ENCODE peak calls at places on chromosomes 4 and X, in ten cellular contexts. One of them, this sample, is unnamed.

GRCh38 chr4:14906805-14907204 is 95.5 kb upstream of the CPEB2 start:
- DNase-seq in epithelial cell of esophagus: no peak
- DNase-seq in transverse colon: no peak
- DNase-seq in B cell: no peak
- DNase-seq in nephron progenitor cell: no peak
- DNase-seq in AG09309: no peak
- DNase-seq in left ventricle myocardium inferior: no peak
- DNase-seq in AG04449: no peak
- DNase-seq in fibroblast of pulmonary artery: no peak
- DNase-seq in heart left ventricle: no peak
- DNase-seq in this sample: no peak

GRCh38 chr4:184103755-184104367 is 113.8 kb downstream of the ENPP6 start:
- DNase-seq in transverse colon: no peak
- DNase-seq in fibroblast of pulmonary artery: no peak
- DNase-seq in nephron progenitor cell: no peak
- DNase-seq in AG09309: no peak
- DNase-seq in heart left ventricle: no peak
- DNase-seq in AG04449: no peak
- DNase-seq in B cell: no peak
- DNase-seq in epithelial cell of esophagus: no peak
- DNase-seq in left ventricle myocardium inferior: no peak
- DNase-seq in this sample: no peak

GRCh38 chr4:93299116-93299515 is 529.4 kb upstream of the ATOH1 start:
- DNase-seq in B cell: no peak
- DNase-seq in fibroblast of pulmonary artery: no peak
- DNase-seq in left ventricle myocardium inferior: no peak
- DNase-seq in nephron progenitor cell: no peak
- DNase-seq in transverse colon: no peak
- DNase-seq in heart left ventricle: no peak
- DNase-seq in AG04449: no peak
- DNase-seq in AG09309: no peak
- DNase-seq in epithelial cell of esophagus: no peak
- DNase-seq in this sample: no peak

GRCh38 chrX:39725928-39726619 is 371.7 kb downstream of the BCOR start:
- DNase-seq in AG04449: no peak
- DNase-seq in epithelial cell of esophagus: peak
- DNase-seq in transverse colon: no peak
- DNase-seq in fibroblast of pulmonary artery: peak
- DNase-seq in AG09309: peak
- DNase-seq in nephron progenitor cell: no peak
- DNase-seq in left ventricle myocardium inferior: no peak
- DNase-seq in B cell: no peak
- DNase-seq in heart left ventricle: no peak
- DNase-seq in this sample: no peak

GRCh38 chr4:139214039-139214534 is 37.1 kb upstream of the ELF2 start:
- DNase-seq in AG04449: no peak
- DNase-seq in left ventricle myocardium inferior: peak
- DNase-seq in epithelial cell of esophagus: no peak
- DNase-seq in heart left ventricle: no peak
- DNase-seq in fibroblast of pulmonary artery: no peak
- DNase-seq in B cell: peak
- DNase-seq in transverse colon: peak
- DNase-seq in AG09309: no peak
- DNase-seq in nephron progenitor cell: peak
- DNase-seq in this sample: no peak

GRCh38 chrX:44400588-44400987 is 57.1 kb upstream of the EFHC2 start:
- DNase-seq in epithelial cell of esophagus: peak
- DNase-seq in left ventricle myocardium inferior: no peak
- DNase-seq in nephron progenitor cell: no peak
- DNase-seq in AG09309: peak
- DNase-seq in AG04449: peak
- DNase-seq in heart left ventricle: no peak
- DNase-seq in B cell: no peak
- DNase-seq in transverse colon: no peak
- DNase-seq in fibroblast of pulmonary artery: peak
- DNase-seq in this sample: no peak

GRCh38 chrX:53711446-53711845 is 24.9 kb upstream of the HUWE1 start:
- DNase-seq in heart left ventricle: no peak
- DNase-seq in transverse colon: no peak
- DNase-seq in left ventricle myocardium inferior: no peak
- DNase-seq in fibroblast of pulmonary artery: no peak
- DNase-seq in AG09309: no peak
- DNase-seq in B cell: no peak
- DNase-seq in AG04449: no peak
- DNase-seq in epithelial cell of esophagus: peak
- DNase-seq in nephron progenitor cell: no peak
- DNase-seq in this sample: no peak

GRCh38 chr4:33715996-33716395 is 2528.3 kb downstream of the ARAP2 start:
- DNase-seq in AG04449: peak
- DNase-seq in left ventricle myocardium inferior: no peak
- DNase-seq in nephron progenitor cell: no peak
- DNase-seq in heart left ventricle: no peak
- DNase-seq in transverse colon: no peak
- DNase-seq in B cell: no peak
- DNase-seq in fibroblast of pulmonary artery: peak
- DNase-seq in AG09309: peak
- DNase-seq in epithelial cell of esophagus: peak
- DNase-seq in this sample: no peak

GRCh38 chr4:114924311-114924710 is 189.1 kb downstream of the NDST4 start:
- DNase-seq in heart left ventricle: no peak
- DNase-seq in AG09309: no peak
- DNase-seq in transverse colon: no peak
- DNase-seq in nephron progenitor cell: no peak
- DNase-seq in AG04449: no peak
- DNase-seq in left ventricle myocardium inferior: no peak
- DNase-seq in epithelial cell of esophagus: no peak
- DNase-seq in fibroblast of pulmonary artery: no peak
- DNase-seq in B cell: no peak
- DNase-seq in this sample: no peak

GRCh38 chrX:40155617-40156471 is 58.1 kb upstream of the BCOR start:
- DNase-seq in epithelial cell of esophagus: no peak
- DNase-seq in left ventricle myocardium inferior: no peak
- DNase-seq in fibroblast of pulmonary artery: no peak
- DNase-seq in heart left ventricle: no peak
- DNase-seq in AG04449: no peak
- DNase-seq in nephron progenitor cell: peak
- DNase-seq in AG09309: no peak
- DNase-seq in B cell: peak
- DNase-seq in transverse colon: no peak
- DNase-seq in this sample: no peak

GRCh38 chrX:143669395-143669794 is 33.5 kb upstream of the SLITRK4 start:
- DNase-seq in B cell: no peak
- DNase-seq in heart left ventricle: no peak
- DNase-seq in epithelial cell of esophagus: peak
- DNase-seq in AG04449: no peak
- DNase-seq in fibroblast of pulmonary artery: peak
- DNase-seq in AG09309: no peak
- DNase-seq in transverse colon: no peak
- DNase-seq in nephron progenitor cell: no peak
- DNase-seq in left ventricle myocardium inferior: no peak
- DNase-seq in this sample: no peak

DNA sequence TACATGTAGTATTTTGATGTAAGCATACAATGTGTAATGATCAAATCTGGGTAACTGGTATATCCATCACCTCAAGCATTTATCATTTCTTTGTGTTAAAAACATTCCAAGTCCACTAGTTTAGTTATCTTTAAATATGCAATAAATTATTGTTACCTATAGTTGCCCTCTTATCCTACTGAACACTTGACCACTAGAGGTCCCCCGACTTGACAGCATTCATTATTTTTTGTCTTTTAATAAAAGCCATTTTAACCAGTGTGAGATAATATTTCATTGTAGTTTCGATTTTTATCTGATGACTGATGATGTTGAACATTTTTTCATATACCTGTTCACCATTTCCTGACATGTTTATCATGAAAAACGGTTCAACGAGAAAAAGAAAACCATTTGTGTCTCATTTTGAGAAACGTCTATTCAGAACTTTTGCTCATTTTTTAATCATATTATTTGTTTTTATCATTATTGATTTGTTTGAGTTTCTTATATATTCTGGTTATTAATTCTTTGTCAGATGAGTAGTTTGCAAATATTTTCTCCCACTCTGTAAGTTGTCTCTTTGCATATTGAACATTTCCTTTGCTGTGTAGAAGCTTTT is 199.0 kb upstream of the CXXC4 start:
- DNase-seq in AG04449: no peak
- DNase-seq in left ventricle myocardium inferior: no peak
- DNase-seq in nephron progenitor cell: no peak
- DNase-seq in B cell: no peak
- DNase-seq in fibroblast of pulmonary artery: peak
- DNase-seq in epithelial cell of esophagus: peak
- DNase-seq in heart left ventricle: no peak
- DNase-seq in transverse colon: no peak
- DNase-seq in AG09309: no peak
- DNase-seq in this sample: no peak
- TF ChIP-seq CTCF in AG04449: no peak
- TF ChIP-seq CTCF in left ventricle myocardium inferior: peak
- TF ChIP-seq CTCF in nephron progenitor cell: peak
- TF ChIP-seq CTCF in B cell: peak
- TF ChIP-seq CTCF in fibroblast of pulmonary artery: peak
- TF ChIP-seq CTCF in epithelial cell of esophagus: peak
- TF ChIP-seq CTCF in heart left ventricle: peak
- TF ChIP-seq CTCF in transverse colon: no peak
- TF ChIP-seq CTCF in AG09309: no peak
- TF ChIP-seq CTCF in this sample: no peak

GRCh38 chr4:112830753-112831386 is 193.9 kb downstream of the LARP7 start:
- DNase-seq in left ventricle myocardium inferior: no peak
- DNase-seq in fibroblast of pulmonary artery: no peak
- DNase-seq in epithelial cell of esophagus: no peak
- DNase-seq in AG04449: no peak
- DNase-seq in transverse colon: no peak
- DNase-seq in AG09309: no peak
- DNase-seq in nephron progenitor cell: no peak
- DNase-seq in heart left ventricle: no peak
- DNase-seq in B cell: no peak
- DNase-seq in this sample: no peak
- TF ChIP-seq CTCF in left ventricle myocardium inferior: no peak
- TF ChIP-seq CTCF in fibroblast of pulmonary artery: no peak
- TF ChIP-seq CTCF in epithelial cell of esophagus: no peak
- TF ChIP-seq CTCF in AG04449: no peak
- TF ChIP-seq CTCF in transverse colon: no peak
- TF ChIP-seq CTCF in AG09309: no peak
- TF ChIP-seq CTCF in nephron progenitor cell: no peak
- TF ChIP-seq CTCF in heart left ventricle: no peak
- TF ChIP-seq CTCF in B cell: no peak
- TF ChIP-seq CTCF in this sample: no peak

GRCh38 chrX:134025986-134026731 is 40.8 kb upstream of the GPC3 start:
- DNase-seq in left ventricle myocardium inferior: no peak
- DNase-seq in AG09309: no peak
- DNase-seq in transverse colon: no peak
- DNase-seq in nephron progenitor cell: peak
- DNase-seq in epithelial cell of esophagus: no peak
- DNase-seq in B cell: no peak
- DNase-seq in fibroblast of pulmonary artery: no peak
- DNase-seq in AG04449: no peak
- DNase-seq in heart left ventricle: no peak
- DNase-seq in this sample: no peak
- TF ChIP-seq CTCF in left ventricle myocardium inferior: no peak
- TF ChIP-seq CTCF in AG09309: no peak
- TF ChIP-seq CTCF in transverse colon: no peak
- TF ChIP-seq CTCF in nephron progenitor cell: no peak
- TF ChIP-seq CTCF in epithelial cell of esophagus: no peak
- TF ChIP-seq CTCF in B cell: no peak
- TF ChIP-seq CTCF in fibroblast of pulmonary artery: no peak
- TF ChIP-seq CTCF in AG04449: no peak
- TF ChIP-seq CTCF in heart left ventricle: no peak
- TF ChIP-seq CTCF in this sample: no peak

GRCh38 chr4:55124337-55125076 is 888 bp downstream of the KDR start:
- DNase-seq in fibroblast of pulmonary artery: peak
- DNase-seq in heart left ventricle: peak
- DNase-seq in B cell: no peak
- DNase-seq in epithelial cell of esophagus: no peak
- DNase-seq in AG04449: no peak
- DNase-seq in transverse colon: no peak
- DNase-seq in left ventricle myocardium inferior: peak
- DNase-seq in nephron progenitor cell: peak
- DNase-seq in AG09309: no peak
- DNase-seq in this sample: no peak

GRCh38 chr4:55122235-55122634 is 3.2 kb downstream of the KDR start:
- DNase-seq in transverse colon: no peak
- DNase-seq in epithelial cell of esophagus: no peak
- DNase-seq in heart left ventricle: no peak
- DNase-seq in AG09309: no peak
- DNase-seq in fibroblast of pulmonary artery: no peak
- DNase-seq in AG04449: no peak
- DNase-seq in B cell: no peak
- DNase-seq in left ventricle myocardium inferior: no peak
- DNase-seq in nephron progenitor cell: no peak
- DNase-seq in this sample: no peak

GRCh38 chr4:55118397-55118796 is 7.0 kb downstream of the KDR start:
- DNase-seq in nephron progenitor cell: no peak
- DNase-seq in B cell: no peak
- DNase-seq in heart left ventricle: no peak
- DNase-seq in AG04449: no peak
- DNase-seq in AG09309: no peak
- DNase-seq in transverse colon: no peak
- DNase-seq in fibroblast of pulmonary artery: no peak
- DNase-seq in left ventricle myocardium inferior: no peak
- DNase-seq in epithelial cell of esophagus: no peak
- DNase-seq in this sample: no peak

GRCh38 chr4:55123791-55124190 is 1.6 kb downstream of the KDR start:
- DNase-seq in nephron progenitor cell: no peak
- DNase-seq in AG09309: no peak
- DNase-seq in AG04449: no peak
- DNase-seq in epithelial cell of esophagus: no peak
- DNase-seq in transverse colon: no peak
- DNase-seq in heart left ventricle: no peak
- DNase-seq in B cell: no peak
- DNase-seq in left ventricle myocardium inferior: no peak
- DNase-seq in fibroblast of pulmonary artery: no peak
- DNase-seq in this sample: no peak

DNA sequence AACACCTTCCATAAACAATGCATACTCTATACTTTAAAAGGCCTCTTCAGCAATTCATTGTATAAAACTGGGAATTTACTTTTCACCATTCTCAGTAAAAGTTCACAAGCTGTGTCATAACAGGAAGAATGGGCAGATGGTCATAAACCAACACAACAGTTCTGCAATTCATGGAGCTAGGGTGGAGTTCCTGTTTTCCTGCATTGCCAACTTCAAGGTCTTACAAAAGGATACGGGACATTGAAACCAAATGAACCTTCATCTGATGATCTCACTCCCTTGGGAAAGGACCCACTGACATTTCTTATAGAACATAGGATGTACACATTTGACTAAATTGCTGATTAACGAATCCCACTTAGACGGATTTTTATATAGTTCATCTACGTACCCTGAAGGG is 4.1 kb downstream of the KDR start:
- DNase-seq in left ventricle myocardium inferior: no peak
- DNase-seq in B cell: no peak
- DNase-seq in heart left ventricle: no peak
- DNase-seq in fibroblast of pulmonary artery: peak
- DNase-seq in epithelial cell of esophagus: no peak
- DNase-seq in AG09309: no peak
- DNase-seq in nephron progenitor cell: no peak
- DNase-seq in transverse colon: no peak
- DNase-seq in AG04449: no peak
- DNase-seq in this sample: no peak
- TF ChIP-seq CTCF in left ventricle myocardium inferior: no peak
- TF ChIP-seq CTCF in B cell: no peak
- TF ChIP-seq CTCF in heart left ventricle: no peak
- TF ChIP-seq CTCF in fibroblast of pulmonary artery: no peak
- TF ChIP-seq CTCF in epithelial cell of esophagus: no peak
- TF ChIP-seq CTCF in AG09309: no peak
- TF ChIP-seq CTCF in nephron progenitor cell: no peak
- TF ChIP-seq CTCF in transverse colon: no peak
- TF ChIP-seq CTCF in AG04449: no peak
- TF ChIP-seq CTCF in this sample: no peak

This sample was measured in CD4-positive, alpha-beta T cell.